ENCODE peak calls at places on chromosomes 1 and 21, in ten cellular contexts. W is RWPE2; H is right cardiac atrium; J is heart left ventricle; N is keratinocyte; X is CD4-positive, alpha-beta memory T cell; A is K562; L is lung; D is fibroblast of lung; C is psoas muscle. F is an unnamed sample.

GRCh38 chr1:12591267-12591938 is 26.6 kb downstream of the DHRS3 start:
- DNase-seq in J (peak; percentile 77), W (no peak), D (peak; percentile 60), X (no peak), C (peak; percentile 94), A (no peak), L (no peak), H (peak; percentile 69), N (no peak), F (peak; percentile 70)

GRCh38 chr1:25675729-25676476 is 59.3 kb downstream of the MAN1C1 start:
- DNase-seq in X (peak; percentile 83), N (no peak), C (no peak), A (no peak), D (no peak), W (no peak), J (no peak), H (no peak), L (no peak), F (no peak)

GRCh38 chr1:181206513-181206912 is 118.0 kb downstream of the IER5 start:
- DNase-seq in N (no peak), J (peak; percentile 17), H (no peak), A (no peak), L (no peak), D (no peak), W (no peak), X (no peak), C (no peak), F (peak; percentile 30)

GRCh38 chr1:9106286-9106685 is 22.6 kb downstream of the GPR157 start:
- DNase-seq in L (no peak), J (no peak), A (no peak), N (no peak), X (no peak), H (no peak), W (no peak), C (peak; percentile 46), D (no peak), F (no peak)

GRCh38 chr1:27872802-27873665 is 690 bp downstream of the THEMIS2 start:
- DNase-seq in W (peak; percentile 47), X (peak; percentile 29), L (no peak), H (no peak), A (peak; percentile 42), D (peak; percentile 39), N (no peak), J (no peak), C (no peak), F (no peak)

GRCh38 chr1:59561782-59562181 is 253.0 kb upstream of the HOOK1 start:
- DNase-seq in J (no peak), L (no peak), C (no peak), X (no peak), H (no peak), D (peak; percentile 45), W (no peak), A (no peak), N (no peak), F (no peak)

GRCh38 chr1:56799605-56800398 is 19.4 kb downstream of the FYB2 start:
- DNase-seq in C (no peak), D (peak; percentile 88), X (no peak), J (no peak), H (no peak), L (no peak), N (no peak), A (no peak), W (no peak), F (no peak)

GRCh38 chr1:178371999-178372398 is 124.8 kb downstream of the CLEC20A start:
- DNase-seq in A (no peak), N (no peak), D (peak; percentile 20), X (no peak), L (no peak), C (no peak), J (no peak), H (no peak), W (no peak), F (no peak)

GRCh38 chr1:243950166-243950565 is 100.1 kb upstream of the AKT3 start:
- DNase-seq in C (no peak), N (peak; percentile 4), L (no peak), X (no peak), H (no peak), W (no peak), J (no peak), D (peak; percentile 96), A (no peak), F (no peak)

GRCh38 chr21:44734841-44735240 is 23.5 kb upstream of the TSPEAR start:
- DNase-seq in X (no peak), W (no peak), C (no peak), D (no peak), A (no peak), L (no peak), J (no peak), H (no peak), N (no peak), F (no peak)

GRCh38 chr1:24664507-24665033 is 21.5 kb downstream of the SRRM1 start:
- DNase-seq in X (no peak), L (no peak), D (no peak), A (no peak), J (no peak), H (no peak), N (no peak), C (no peak), W (no peak), F (no peak)

GRCh38 chr1:219798283-219799030 is 129.9 kb downstream of the SLC30A10 start:
- DNase-seq in H (no peak), W (no peak), J (no peak), N (peak; percentile 13), L (no peak), C (no peak), A (no peak), D (peak; percentile 80), X (no peak), F (no peak)

GRCh38 chr1:153550827-153551512 is 1.9 kb upstream of the S100A3 start:
- DNase-seq in W (peak; percentile 49), A (no peak), L (no peak), H (no peak), J (no peak), N (no peak), C (peak; percentile 46), D (no peak), X (no peak), F (no peak)

GRCh38 chr1:32056598-32056997 is 16.1 kb upstream of the TMEM39B start:
- DNase-seq in L (no peak), W (no peak), J (no peak), A (no peak), D (no peak), H (no peak), N (no peak), X (no peak), C (no peak), F (no peak)
- H3K4me1 ChIP-seq in L (no peaks in the 10 kb centered on the region), W (no peaks in the 10 kb centered on the region), J (no peaks in the 10 kb centered on the region), A (no peaks in the 10 kb centered on the region), D (no peaks in the 10 kb centered on the region), H (no peaks in the 10 kb centered on the region), N (no peaks in the 10 kb centered on the region), X (no peaks in the 10 kb centered on the region), C (no peaks in the 10 kb centered on the region), F (no peaks in the 10 kb centered on the region)

GRCh38 chr1:232557661-232558260 is 72.2 kb downstream of the SIPA1L2 start:
- DNase-seq in N (no peak), L (no peak), W (no peak), X (no peak), A (no peak), J (no peak), H (no peak), D (no peak), C (no peak), F (no peak)
- H3K4me1 ChIP-seq in N (no peaks in the 10 kb centered on the region), L (peaks cover 51% of the 10 kb centered on the region), W (no peaks in the 10 kb centered on the region), X (peaks cover 9% of the 10 kb centered on the region), A (no peaks in the 10 kb centered on the region), J (peaks cover 38% of the 10 kb centered on the region), H (peaks cover 16% of the 10 kb centered on the region), D (no peaks in the 10 kb centered on the region), C (peaks cover 55% of the 10 kb centered on the region), F (peaks cover 86% of the 10 kb centered on the region)

DNA sequence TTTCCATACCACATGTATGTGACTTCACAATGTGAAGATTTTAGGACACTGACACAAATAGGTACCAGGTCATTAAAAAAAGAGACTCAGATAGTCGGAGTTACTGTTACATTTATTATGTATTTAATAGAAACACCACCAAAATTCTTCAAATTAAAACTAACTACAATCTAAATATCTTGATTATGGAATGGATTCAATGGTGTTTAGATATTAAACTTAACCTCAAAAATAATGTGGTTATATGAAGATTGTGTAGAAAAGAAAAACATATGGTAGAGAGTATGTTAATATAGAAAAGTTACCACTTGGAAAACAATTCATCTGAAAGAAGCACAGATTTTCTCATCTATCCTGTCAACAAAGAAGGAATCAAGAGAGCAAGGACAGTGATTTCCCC is at the start of gene RGS21:
- DNase-seq in J (no peak), N (no peak), X (no peak), W (no peak), A (no peak), D (no peak), H (no peak), L (no peak), C (no peak), F (no peak)
- H3K4me1 ChIP-seq in J (no peaks in the 10 kb centered on the region), N (no peaks in the 10 kb centered on the region), X (no peaks in the 10 kb centered on the region), W (no peaks in the 10 kb centered on the region), A (no peaks in the 10 kb centered on the region), D (no peaks in the 10 kb centered on the region), H (no peaks in the 10 kb centered on the region), L (no peaks in the 10 kb centered on the region), C (no peaks in the 10 kb centered on the region), F (no peaks in the 10 kb centered on the region)

GRCh38 chr1:31936966-31937299 is 1.2 kb downstream of the PTP4A2 start:
- DNase-seq in W (no peak), H (no peak), J (no peak), L (no peak), C (no peak), N (no peak), A (no peak), D (no peak), X (no peak), F (no peak)
- H3K4me1 ChIP-seq in W (peaks cover 57% of the 10 kb centered on the region), H (peaks cover 12% of the 10 kb centered on the region), J (peaks cover 21% of the 10 kb centered on the region), L (peaks cover 25% of the 10 kb centered on the region), C (peaks cover 43% of the 10 kb centered on the region), N (peaks cover 60% of the 10 kb centered on the region), A (peaks cover 54% of the 10 kb centered on the region), D (peaks cover 22% of the 10 kb centered on the region), X (peaks cover 77% of the 10 kb centered on the region), F (peaks cover 85% of the 10 kb centered on the region)

F was measured in heart right ventricle.